ENCODE peak calls at places on chromosomes 13 and 19, in six cellular contexts. One of them, this sample, is unnamed.

GRCh38 chr19:47687906-47688305 is 25.3 kb upstream of the EHD2 start:
- DNase-seq in lower leg skin: no peak
- DNase-seq in nephron progenitor cell: no peak
- DNase-seq in GM12865: no peak
- DNase-seq in upper lobe of right lung: no peak
- DNase-seq in fibroblast of the aortic adventitia: no peak
- DNase-seq in this sample: no peak

GRCh38 chr19:49553451-49554271 is 25.9 kb downstream of the RCN3 start:
- DNase-seq in nephron progenitor cell: no peak
- DNase-seq in fibroblast of the aortic adventitia: peak
- DNase-seq in lower leg skin: peak
- DNase-seq in GM12865: no peak
- DNase-seq in upper lobe of right lung: no peak
- DNase-seq in this sample: no peak

GRCh38 chr19:30359936-30360335 is 12.2 kb upstream of the ZNF536 start:
- DNase-seq in fibroblast of the aortic adventitia: no peak
- DNase-seq in nephron progenitor cell: no peak
- DNase-seq in GM12865: no peak
- DNase-seq in upper lobe of right lung: no peak
- DNase-seq in lower leg skin: no peak
- DNase-seq in this sample: no peak

GRCh38 chr13:48775285-48775684 is 121.6 kb downstream of the CYSLTR2 start:
- DNase-seq in fibroblast of the aortic adventitia: no peak
- DNase-seq in GM12865: no peak
- DNase-seq in upper lobe of right lung: no peak
- DNase-seq in nephron progenitor cell: no peak
- DNase-seq in lower leg skin: no peak
- DNase-seq in this sample: no peak

GRCh38 chr13:20964904-20965303 is 62.4 kb upstream of the XPO4 start:
- DNase-seq in upper lobe of right lung: no peak
- DNase-seq in GM12865: no peak
- DNase-seq in lower leg skin: no peak
- DNase-seq in nephron progenitor cell: no peak
- DNase-seq in fibroblast of the aortic adventitia: peak
- DNase-seq in this sample: no peak

GRCh38 chr19:17725422-17726078 is 6.3 kb downstream of the MAP1S start:
- DNase-seq in GM12865: no peak
- DNase-seq in upper lobe of right lung: no peak
- DNase-seq in lower leg skin: no peak
- DNase-seq in nephron progenitor cell: no peak
- DNase-seq in fibroblast of the aortic adventitia: no peak
- DNase-seq in this sample: no peak

GRCh38 chr13:78100481-78100880 is 181.8 kb upstream of the EDNRB start:
- DNase-seq in lower leg skin: no peak
- DNase-seq in upper lobe of right lung: no peak
- DNase-seq in fibroblast of the aortic adventitia: no peak
- DNase-seq in GM12865: no peak
- DNase-seq in nephron progenitor cell: no peak
- DNase-seq in this sample: no peak

GRCh38 chr13:45242070-45242469 is 41.2 kb upstream of the KCTD4 start:
- DNase-seq in fibroblast of the aortic adventitia: peak
- DNase-seq in lower leg skin: no peak
- DNase-seq in upper lobe of right lung: no peak
- DNase-seq in nephron progenitor cell: no peak
- DNase-seq in GM12865: no peak
- DNase-seq in this sample: no peak

GRCh38 chr13:111337206-111337605 is 16.8 kb downstream of the TEX29 start:
- DNase-seq in fibroblast of the aortic adventitia: peak
- DNase-seq in upper lobe of right lung: no peak
- DNase-seq in GM12865: no peak
- DNase-seq in nephron progenitor cell: no peak
- DNase-seq in lower leg skin: no peak
- DNase-seq in this sample: no peak

GRCh38 chr19:16288544-16288943 is 36.1 kb upstream of the KLF2 start:
- DNase-seq in fibroblast of the aortic adventitia: peak
- DNase-seq in lower leg skin: no peak
- DNase-seq in upper lobe of right lung: no peak
- DNase-seq in GM12865: no peak
- DNase-seq in nephron progenitor cell: no peak
- DNase-seq in this sample: no peak

GRCh38 chr13:49608932-49609331 is 19.4 kb upstream of the ARL11 start:
- DNase-seq in fibroblast of the aortic adventitia: no peak
- DNase-seq in lower leg skin: no peak
- DNase-seq in GM12865: no peak
- DNase-seq in nephron progenitor cell: no peak
- DNase-seq in upper lobe of right lung: no peak
- DNase-seq in this sample: no peak

GRCh38 chr19:49799798-49800376 is 13.2 kb downstream of the FUZ start:
- DNase-seq in nephron progenitor cell: no peak
- DNase-seq in fibroblast of the aortic adventitia: no peak
- DNase-seq in lower leg skin: no peak
- DNase-seq in upper lobe of right lung: no peak
- DNase-seq in GM12865: no peak
- DNase-seq in this sample: no peak

GRCh38 chr19:27392027-27392632 is 1820.8 kb downstream of the UQCRFS1 start:
- DNase-seq in nephron progenitor cell: no peak
- DNase-seq in upper lobe of right lung: peak
- DNase-seq in GM12865: no peak
- DNase-seq in fibroblast of the aortic adventitia: no peak
- DNase-seq in lower leg skin: no peak
- DNase-seq in this sample: no peak

GRCh38 chr13:75481176-75482069 is 546 bp downstream of the TBC1D4 start:
- DNase-seq in upper lobe of right lung: peak
- DNase-seq in GM12865: peak
- DNase-seq in nephron progenitor cell: peak
- DNase-seq in lower leg skin: peak
- DNase-seq in fibroblast of the aortic adventitia: peak
- DNase-seq in this sample: no peak

GRCh38 chr13:90591927-90592268 is 755.6 kb upstream of the MIR17HG start:
- DNase-seq in fibroblast of the aortic adventitia: no peak
- DNase-seq in upper lobe of right lung: no peak
- DNase-seq in GM12865: no peak
- DNase-seq in nephron progenitor cell: no peak
- DNase-seq in lower leg skin: no peak
- DNase-seq in this sample: no peak

GRCh38 chr19:47072323-47072722 is 23.9 kb upstream of the TMEM160 start:
- DNase-seq in GM12865: no peak
- DNase-seq in upper lobe of right lung: no peak
- DNase-seq in fibroblast of the aortic adventitia: no peak
- DNase-seq in lower leg skin: no peak
- DNase-seq in nephron progenitor cell: no peak
- DNase-seq in this sample: no peak

GRCh38 chr13:19860884-19861655 is 2.4 kb downstream of the ZMYM5 start:
- DNase-seq in upper lobe of right lung: no peak
- DNase-seq in nephron progenitor cell: no peak
- DNase-seq in GM12865: peak
- DNase-seq in lower leg skin: no peak
- DNase-seq in fibroblast of the aortic adventitia: peak
- DNase-seq in this sample: no peak

GRCh38 chr19:36060430-36060829 is 5.7 kb downstream of the WDR62 start:
- DNase-seq in GM12865: peak
- DNase-seq in lower leg skin: no peak
- DNase-seq in fibroblast of the aortic adventitia: peak
- DNase-seq in nephron progenitor cell: peak
- DNase-seq in upper lobe of right lung: no peak
- DNase-seq in this sample: no peak

GRCh38 chr19:45446295-45446694 is 21.5 kb upstream of the FOSB start:
- DNase-seq in lower leg skin: no peak
- DNase-seq in nephron progenitor cell: no peak
- DNase-seq in fibroblast of the aortic adventitia: peak
- DNase-seq in GM12865: peak
- DNase-seq in upper lobe of right lung: no peak
- DNase-seq in this sample: no peak

GRCh38 chr13:101739382-101740178 is 287.1 kb downstream of the ITGBL1 start:
- DNase-seq in GM12865: peak
- DNase-seq in nephron progenitor cell: no peak
- DNase-seq in lower leg skin: no peak
- DNase-seq in fibroblast of the aortic adventitia: no peak
- DNase-seq in upper lobe of right lung: no peak
- DNase-seq in this sample: no peak

GRCh38 chr13:107450426-107450825 is 764.9 kb downstream of the LIG4 start:
- DNase-seq in lower leg skin: no peak
- DNase-seq in fibroblast of the aortic adventitia: peak
- DNase-seq in upper lobe of right lung: no peak
- DNase-seq in GM12865: no peak
- DNase-seq in nephron progenitor cell: no peak
- DNase-seq in this sample: no peak

GRCh38 chr13:48819889-48820288 is 155.8 kb upstream of the FNDC3A start:
- DNase-seq in lower leg skin: no peak
- DNase-seq in nephron progenitor cell: no peak
- DNase-seq in fibroblast of the aortic adventitia: no peak
- DNase-seq in GM12865: no peak
- DNase-seq in upper lobe of right lung: no peak
- DNase-seq in this sample: no peak

GRCh38 chr13:41909524-41909923 is 51.4 kb downstream of the VWA8 start:
- DNase-seq in fibroblast of the aortic adventitia: no peak
- DNase-seq in nephron progenitor cell: no peak
- DNase-seq in lower leg skin: no peak
- DNase-seq in GM12865: no peak
- DNase-seq in upper lobe of right lung: no peak
- DNase-seq in this sample: no peak

GRCh38 chr19:10333758-10334339 is 520 bp upstream of the RAVER1 start:
- DNase-seq in fibroblast of the aortic adventitia: peak
- DNase-seq in lower leg skin: peak
- DNase-seq in GM12865: no peak
- DNase-seq in nephron progenitor cell: peak
- DNase-seq in upper lobe of right lung: no peak
- DNase-seq in this sample: no peak

GRCh38 chr13:73945871-73946270 is 188.3 kb downstream of the KLF12 start:
- DNase-seq in lower leg skin: no peak
- DNase-seq in nephron progenitor cell: no peak
- DNase-seq in GM12865: no peak
- DNase-seq in fibroblast of the aortic adventitia: peak
- DNase-seq in upper lobe of right lung: no peak
- DNase-seq in this sample: no peak

GRCh38 chr19:9917322-9917721 is 19.0 kb downstream of the OLFM2 start:
- DNase-seq in upper lobe of right lung: no peak
- DNase-seq in nephron progenitor cell: peak
- DNase-seq in fibroblast of the aortic adventitia: peak
- DNase-seq in lower leg skin: no peak
- DNase-seq in GM12865: peak
- DNase-seq in this sample: no peak

GRCh38 chr13:111335263-111335662 is 14.8 kb downstream of the TEX29 start:
- DNase-seq in lower leg skin: no peak
- DNase-seq in GM12865: no peak
- DNase-seq in nephron progenitor cell: no peak
- DNase-seq in fibroblast of the aortic adventitia: no peak
- DNase-seq in upper lobe of right lung: no peak
- DNase-seq in this sample: no peak

GRCh38 chr19:51075998-51076397 is 6.7 kb downstream of the KLK14 start:
- DNase-seq in GM12865: no peak
- DNase-seq in lower leg skin: no peak
- DNase-seq in upper lobe of right lung: no peak
- DNase-seq in fibroblast of the aortic adventitia: no peak
- DNase-seq in nephron progenitor cell: no peak
- DNase-seq in this sample: no peak

GRCh38 chr19:58079792-58080191 is 18.2 kb downstream of the ZSCAN18 start:
- DNase-seq in upper lobe of right lung: no peak
- DNase-seq in lower leg skin: no peak
- DNase-seq in fibroblast of the aortic adventitia: no peak
- DNase-seq in GM12865: no peak
- DNase-seq in nephron progenitor cell: no peak
- DNase-seq in this sample: no peak

DNA sequence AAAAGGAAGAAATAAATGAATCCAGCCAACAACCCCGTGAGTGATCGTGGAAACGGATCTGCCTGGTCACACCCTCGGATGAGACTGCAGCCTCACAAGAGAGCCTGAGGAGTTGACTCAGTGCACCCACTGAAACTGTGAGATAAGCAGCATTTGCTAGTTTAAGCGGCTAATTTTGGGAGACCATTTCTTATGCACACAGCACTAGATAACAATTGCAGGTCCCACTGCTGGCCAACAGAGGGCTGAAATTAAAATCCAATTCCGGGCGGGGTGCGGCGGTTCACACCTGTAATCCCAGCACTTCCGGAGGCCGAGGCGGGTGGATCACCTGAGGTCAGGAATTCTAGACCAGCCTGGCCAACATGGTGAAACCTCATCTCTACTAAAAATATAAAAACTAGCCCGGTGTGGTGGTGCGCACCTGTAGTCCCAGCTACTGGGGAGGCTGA is 3.6 kb downstream of the UQCR11 start:
- DNase-seq in lower leg skin: no peak
- DNase-seq in GM12865: no peak
- DNase-seq in fibroblast of the aortic adventitia: no peak
- DNase-seq in nephron progenitor cell: no peak
- DNase-seq in upper lobe of right lung: no peak
- DNase-seq in this sample: no peak
- TF ChIP-seq CTCF in lower leg skin: no peak
- TF ChIP-seq CTCF in GM12865: peak
- TF ChIP-seq CTCF in fibroblast of the aortic adventitia: peak
- TF ChIP-seq CTCF in nephron progenitor cell: peak
- TF ChIP-seq CTCF in upper lobe of right lung: no peak
- TF ChIP-seq CTCF in this sample: no peak

GRCh38 chr13:33119022-33119735 is 103.0 kb downstream of the KL start:
- DNase-seq in nephron progenitor cell: no peak
- DNase-seq in upper lobe of right lung: no peak
- DNase-seq in lower leg skin: no peak
- DNase-seq in GM12865: no peak
- DNase-seq in fibroblast of the aortic adventitia: peak
- DNase-seq in this sample: no peak
- TF ChIP-seq CTCF in nephron progenitor cell: no peak
- TF ChIP-seq CTCF in upper lobe of right lung: no peak
- TF ChIP-seq CTCF in lower leg skin: no peak
- TF ChIP-seq CTCF in GM12865: no peak
- TF ChIP-seq CTCF in fibroblast of the aortic adventitia: no peak
- TF ChIP-seq CTCF in this sample: no peak

GRCh38 chr13:98190889-98191444 is 13.9 kb upstream of the RNF113B start:
- DNase-seq in fibroblast of the aortic adventitia: no peak
- DNase-seq in nephron progenitor cell: no peak
- DNase-seq in GM12865: no peak
- DNase-seq in lower leg skin: no peak
- DNase-seq in upper lobe of right lung: no peak
- DNase-seq in this sample: no peak

GRCh38 chr13:98188544-98189166 is 11.6 kb upstream of the RNF113B start:
- DNase-seq in upper lobe of right lung: no peak
- DNase-seq in lower leg skin: no peak
- DNase-seq in nephron progenitor cell: no peak
- DNase-seq in fibroblast of the aortic adventitia: no peak
- DNase-seq in GM12865: no peak
- DNase-seq in this sample: no peak

GRCh38 chr13:98187862-98188261 is 10.8 kb upstream of the RNF113B start:
- DNase-seq in GM12865: no peak
- DNase-seq in nephron progenitor cell: no peak
- DNase-seq in upper lobe of right lung: no peak
- DNase-seq in lower leg skin: no peak
- DNase-seq in fibroblast of the aortic adventitia: no peak
- DNase-seq in this sample: no peak

GRCh38 chr13:98192008-98192407 is 14.9 kb upstream of the RNF113B start:
- DNase-seq in upper lobe of right lung: no peak
- DNase-seq in lower leg skin: no peak
- DNase-seq in fibroblast of the aortic adventitia: no peak
- DNase-seq in nephron progenitor cell: no peak
- DNase-seq in GM12865: no peak
- DNase-seq in this sample: no peak

GRCh38 chr13:98189841-98190505 is 12.9 kb upstream of the RNF113B start:
- DNase-seq in nephron progenitor cell: no peak
- DNase-seq in upper lobe of right lung: no peak
- DNase-seq in GM12865: no peak
- DNase-seq in fibroblast of the aortic adventitia: no peak
- DNase-seq in lower leg skin: no peak
- DNase-seq in this sample: no peak
- TF ChIP-seq CTCF in nephron progenitor cell: no peak
- TF ChIP-seq CTCF in upper lobe of right lung: no peak
- TF ChIP-seq CTCF in GM12865: no peak
- TF ChIP-seq CTCF in fibroblast of the aortic adventitia: no peak
- TF ChIP-seq CTCF in lower leg skin: no peak
- TF ChIP-seq CTCF in this sample: no peak

GRCh38 chr19:55132453-55133129 is 15.2 kb upstream of the PPP1R12C start:
- DNase-seq in upper lobe of right lung: no peak
- DNase-seq in fibroblast of the aortic adventitia: no peak
- DNase-seq in lower leg skin: no peak
- DNase-seq in nephron progenitor cell: no peak
- DNase-seq in GM12865: no peak
- DNase-seq in this sample: no peak
- TF ChIP-seq CTCF in upper lobe of right lung: no peak
- TF ChIP-seq CTCF in fibroblast of the aortic adventitia: peak
- TF ChIP-seq CTCF in lower leg skin: no peak
- TF ChIP-seq CTCF in nephron progenitor cell: no peak
- TF ChIP-seq CTCF in GM12865: peak
- TF ChIP-seq CTCF in this sample: no peak

This sample was measured in omental fat pad.